ENCODE peak calls at places on chromosomes 4 and X, in four cellular contexts. W is WTC11, I is GM12878, D is SK-N-SH. T is an unnamed sample.

GRCh38 chr4:158914178-158914577 is 145.4 kb downstream of the FNIP2 start:
- DNase-seq in W (no peak), I (no peak), D (no peak), T (no peak)

GRCh38 chr4:168664242-168664897 is 167.5 kb downstream of the PALLD start:
- DNase-seq in W (no peak), I (no peak), D (no peak), T (no peak)

GRCh38 chrX:320126-320783 is 1.7 kb upstream of the GTPBP6 start:
- DNase-seq in W (peak), I (no peak), D (no peak), T (no peak)

GRCh38 chr4:48602222-48602621 is 112.2 kb downstream of the ZAR1 start:
- DNase-seq in W (no peak), I (no peak), D (no peak), T (no peak)

GRCh38 chr4:152110780-152111179 is 350.0 kb upstream of the GATB start:
- DNase-seq in W (no peak), I (no peak), D (no peak), T (no peak)

GRCh38 chrX:66053414-66053813 is 13.5 kb upstream of the VSIG4 start:
- DNase-seq in W (no peak), I (no peak), D (no peak), T (no peak)

GRCh38 chrX:41001327-41001726 is 83.9 kb upstream of the USP9X start:
- DNase-seq in W (no peak), I (no peak), D (no peak), T (no peak)

GRCh38 chrX:133214316-133214715 is 3.8 kb downstream of the TFDP3 start:
- DNase-seq in W (no peak), I (no peak), D (no peak), T (no peak)

GRCh38 chr4:136946307-136946907 is 585.9 kb downstream of the PCDH18 start:
- DNase-seq in W (no peak), I (no peak), D (no peak), T (no peak)

GRCh38 chrX:74450803-74451449 is 29.6 kb downstream of the SLC16A2 start:
- DNase-seq in W (no peak), I (no peak), D (no peak), T (no peak)

GRCh38 chr4:105495667-105496066 is 21.8 kb upstream of the PPA2 start:
- DNase-seq in W (no peak), I (no peak), D (no peak), T (no peak)

GRCh38 chr4:106422766-106423165 is 54.2 kb upstream of the GIMD1 start:
- DNase-seq in W (no peak), I (no peak), D (no peak), T (no peak)

GRCh38 chr4:67881226-67881625 is 2.6 kb downstream of the TMPRSS11D start:
- DNase-seq in W (no peak), I (no peak), D (no peak), T (no peak)

GRCh38 chr4:4410271-4410670 is 23.4 kb downstream of the NSG1 start:
- DNase-seq in W (no peak), I (no peak), D (no peak), T (no peak)

GRCh38 chr4:158791588-158791987 is 22.8 kb downstream of the FNIP2 start:
- DNase-seq in W (no peak), I (no peak), D (no peak), T (no peak)

GRCh38 chr4:156778093-156778492 is 193.5 kb downstream of the PDGFC start:
- DNase-seq in W (no peak), I (no peak), D (no peak), T (no peak)

GRCh38 chr4:90074322-90074886 is 52.8 kb upstream of the CCSER1 start:
- DNase-seq in W (no peak), I (no peak), D (no peak), T (no peak)

GRCh38 chrX:18617351-18617750 is 54.6 kb downstream of the RS1 start:
- DNase-seq in W (no peak), I (no peak), D (no peak), T (no peak)

GRCh38 chr4:86630629-86631028 is 36.5 kb downstream of the PTPN13 start:
- DNase-seq in W (no peak), I (no peak), D (peak), T (no peak)

GRCh38 chr4:81314196-81314896 is 99.3 kb upstream of the PRKG2 start:
- DNase-seq in W (no peak), I (no peak), D (no peak), T (no peak)

GRCh38 chr4:67393699-67394281 is 151.5 kb downstream of the CENPC start:
- DNase-seq in W (no peak), I (no peak), D (peak), T (peak)

GRCh38 chr4:147640331-147640730 is 23.1 kb downstream of the TMEM184C start:
- DNase-seq in W (no peak), I (no peak), D (no peak), T (no peak)

GRCh38 chr4:183145773-183146172 is 46.7 kb downstream of the WWC2 start:
- DNase-seq in W (no peak), I (no peak), D (no peak), T (peak)

GRCh38 chr4:35934370-35934981 is 309.8 kb downstream of the ARAP2 start:
- DNase-seq in W (no peak), I (peak), D (peak), T (peak)

GRCh38 chr4:166091914-166092510 is 219.0 kb downstream of the TLL1 start:
- DNase-seq in W (no peak), I (no peak), D (peak), T (peak)

GRCh38 chrX:100931218-100931924 is 2.7 kb upstream of the XKRX start:
- DNase-seq in W (no peak), I (no peak), D (no peak), T (no peak)

GRCh38 chrX:16836371-16836770 is 33.8 kb downstream of the RBBP7 start:
- DNase-seq in W (peak), I (no peak), D (peak), T (peak)

GRCh38 chrX:8738588-8739189 is 6.8 kb upstream of the ANOS1 start:
- DNase-seq in W (peak), I (no peak), D (peak), T (peak)

GRCh38 chr4:107299646-107300045 is 263.5 kb upstream of the DKK2 start:
- DNase-seq in W (no peak), I (no peak), D (no peak), T (no peak)

GRCh38 chr4:84799318-84799717 is 167.2 kb downstream of the WDFY3 start:
- DNase-seq in W (no peak), I (no peak), D (no peak), T (no peak)

GRCh38 chr4:99894998-99895397 is 771 bp upstream of the LAMTOR3 start:
- DNase-seq in W (no peak), I (no peak), D (no peak), T (no peak)

GRCh38 chr4:178140326-178140915 is 698.2 kb upstream of the AGA start:
- DNase-seq in W (no peak), I (no peak), D (no peak), T (no peak)

GRCh38 chr4:80035336-80035735 is 37.7 kb downstream of the ANTXR2 start:
- DNase-seq in W (no peak), I (no peak), D (no peak), T (no peak)

GRCh38 chr4:146232131-146232722 is 17.9 kb downstream of the REELD1 start:
- DNase-seq in W (no peak), I (no peak), D (no peak), T (no peak)

GRCh38 chr4:146237092-146237491 is 22.8 kb downstream of the REELD1 start:
- DNase-seq in W (no peak), I (no peak), D (peak), T (no peak)

GRCh38 chr4:146235654-146236570 is 21.6 kb downstream of the REELD1 start:
- DNase-seq in W (no peak), I (no peak), D (no peak), T (no peak)
- TF ChIP-seq USF1 in W (no peak), I (no peak), D (no peak), T (no peak)

GRCh38 chrX:39946822-39947221 is 150.9 kb downstream of the BCOR start:
- DNase-seq in W (no peak), I (no peak), D (no peak), T (no peak)
- TF ChIP-seq USF1 in W (no peak), I (no peak), D (no peak), T (no peak)

GRCh38 chrX:152600853-152601635 is 36.7 kb upstream of the GABRQ start:
- DNase-seq in W (no peak), I (no peak), D (peak), T (no peak)

GRCh38 chrX:152601848-152602616 is 35.7 kb upstream of the GABRQ start:
- DNase-seq in W (peak), I (no peak), D (peak), T (peak)
- TF ChIP-seq USF1 in W (no peak), I (no peak), D (no peak), T (no peak)

DNA sequence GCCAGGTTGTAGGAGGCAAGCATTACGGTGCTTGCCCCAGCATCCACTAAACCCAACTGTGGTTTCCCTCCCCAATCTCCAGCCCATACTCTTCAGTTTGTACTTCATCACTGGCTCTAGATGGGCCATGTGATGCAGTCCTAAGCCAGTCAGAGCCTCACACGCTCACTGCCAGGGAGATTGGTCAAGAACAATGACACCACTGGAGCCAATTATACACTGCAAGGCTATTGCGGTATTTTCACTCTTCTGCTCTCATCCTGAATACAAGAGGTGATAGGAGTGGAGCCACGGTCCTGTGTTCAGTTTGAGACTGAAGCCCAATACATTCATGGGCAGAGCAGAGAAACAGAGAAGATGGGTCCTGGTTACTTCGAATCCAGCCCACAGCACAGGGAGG is 58.4 kb downstream of the SEPSECS start:
- DNase-seq in W (no peak), I (no peak), D (no peak), T (no peak)
- TF ChIP-seq USF1 in W (no peak), I (no peak), D (no peak), T (no peak)

DNA sequence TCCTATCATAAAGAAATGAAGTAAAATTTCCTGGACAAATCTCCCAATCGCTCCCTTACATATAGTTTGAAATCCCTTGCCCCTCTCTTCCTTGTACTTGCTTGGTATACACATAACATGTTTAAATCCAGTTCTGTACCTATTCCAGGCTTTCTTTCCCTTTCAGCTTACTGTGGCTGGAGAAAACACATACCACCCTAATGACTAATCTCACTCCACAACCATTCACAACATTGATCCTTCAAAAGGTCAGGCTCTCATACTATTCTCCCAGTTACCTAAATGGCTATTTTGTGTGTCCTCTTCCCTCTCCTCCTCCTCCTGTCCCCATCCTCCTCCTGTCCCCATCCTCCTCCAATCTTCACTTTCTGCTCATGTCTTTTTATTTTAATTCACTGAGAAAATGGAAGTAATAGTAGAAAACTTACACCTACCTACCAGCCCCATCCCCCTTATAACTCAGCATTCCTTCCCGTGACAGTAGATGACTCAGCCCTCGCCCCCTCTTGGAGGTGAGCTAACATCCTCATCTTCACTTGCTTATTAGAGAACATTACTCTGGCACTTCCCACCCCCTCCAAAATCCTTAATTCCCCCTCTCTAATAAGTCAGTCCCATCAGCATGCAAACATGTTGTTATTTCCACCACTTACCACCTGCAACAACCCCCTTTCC is 77.5 kb downstream of the IL15 start:
- DNase-seq in W (no peak), I (no peak), D (no peak), T (no peak)
- TF ChIP-seq USF1 in W (no peak), I (no peak), D (no peak), T (no peak)

GRCh38 chr4:8728536-8729407 is 136.2 kb downstream of the CPZ start:
- DNase-seq in W (no peak), I (no peak), D (peak), T (no peak)
- TF ChIP-seq USF1 in W (no peak), I (no peak), D (no peak), T (no peak)

DNA sequence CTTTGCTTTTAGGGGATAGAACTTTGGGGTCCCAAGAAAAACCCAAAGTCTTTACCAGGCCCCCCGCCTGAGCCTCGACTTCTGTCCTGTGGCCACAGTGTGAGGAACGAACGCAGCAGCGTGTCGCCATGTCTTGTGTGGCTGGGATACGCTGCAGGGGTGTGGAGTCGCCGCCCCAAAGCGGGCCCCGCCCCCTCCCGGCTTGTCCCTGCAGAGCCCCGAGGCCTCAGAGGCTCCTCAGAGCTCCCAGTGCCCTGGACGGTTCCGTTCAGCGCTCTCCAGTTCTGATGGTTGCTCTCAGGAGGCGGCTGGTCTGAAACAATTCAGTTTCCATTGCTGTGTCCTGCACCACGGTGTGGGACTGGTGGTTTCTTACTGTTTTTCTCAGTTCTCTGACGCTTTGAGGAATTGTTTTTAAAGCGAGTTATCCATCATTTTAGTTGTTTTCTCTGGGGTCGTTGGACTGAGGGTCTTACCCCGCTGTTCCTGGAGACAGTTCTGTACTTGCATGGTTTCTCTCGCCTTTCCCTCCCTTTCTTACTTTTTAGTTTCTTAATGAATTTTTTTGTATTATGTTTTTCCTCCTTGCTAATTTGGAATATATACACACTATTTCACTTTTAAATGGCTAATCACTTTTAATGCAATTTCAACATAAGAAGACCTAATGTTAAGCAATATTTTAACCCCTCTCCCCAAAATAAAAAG is 1.6 kb upstream of the IDUA start:
- DNase-seq in W (peak), I (no peak), D (no peak), T (peak)
- TF ChIP-seq USF1 in W (no peak), I (no peak), D (no peak), T (no peak)

GRCh38 chr4:82839624-82840023 is 41.0 kb upstream of the SCD5 start:
- DNase-seq in W (no peak), I (no peak), D (no peak), T (no peak)

DNA sequence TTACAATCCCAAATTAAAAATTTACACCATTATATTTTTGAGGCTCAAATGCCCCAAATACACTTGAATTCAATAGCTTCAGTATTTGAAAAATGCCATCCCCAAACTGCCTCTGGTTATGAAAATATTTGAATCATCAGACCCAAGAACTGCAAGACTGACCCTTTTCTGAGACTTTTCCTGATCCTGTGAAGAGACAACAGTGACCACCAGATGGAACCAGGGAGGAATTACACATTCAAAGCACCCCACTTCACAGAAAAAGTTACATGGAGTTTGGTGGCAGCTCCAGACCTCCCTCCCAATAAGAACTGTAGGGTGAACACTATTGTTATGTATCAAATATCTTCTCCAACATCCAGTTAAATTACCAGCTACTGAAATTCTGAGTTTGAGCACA is 44.0 kb upstream of the SCD5 start:
- DNase-seq in W (no peak), I (no peak), D (peak), T (peak)
- TF ChIP-seq USF1 in W (no peak), I (no peak), D (no peak), T (no peak)